ENCODE peak calls at places on chromosome 5, in five cellular contexts. Q is breast epithelium, I is A549, V is esophagus squamous epithelium, M is uterus. S is an unnamed sample.
A peak's percentile ranks its signal among the peaks of the same experiment; 100 is the strongest.

GRCh38 chr5:167759411-167759821 is 532.0 kb upstream of the WWC1 start:
- DNase-seq in M (no peak), V (no peak), Q (no peak), I (peak; percentile 9), S (peak; percentile 40)

GRCh38 chr5:127235136-127235535 is 55.5 kb upstream of the MEGF10 start:
- DNase-seq in I (no peak), Q (no peak), M (no peak), V (no peak), S (no peak)

GRCh38 chr5:130141689-130142320 is 237.5 kb downstream of the CHSY3 start:
- DNase-seq in V (no peak), Q (no peak), M (no peak), I (peak; percentile 24), S (peak; percentile 9)

GRCh38 chr5:106454651-106455415 is 1215.9 kb downstream of the EFNA5 start:
- DNase-seq in V (no peak), M (no peak), I (no peak), Q (no peak), S (peak; percentile 4)

GRCh38 chr5:167158588-167158987 is 1132.9 kb upstream of the WWC1 start:
- DNase-seq in I (no peak), V (no peak), M (no peak), Q (no peak), S (no peak)

GRCh38 chr5:179285236-179285635 is 60.0 kb downstream of the ADAMTS2 start:
- DNase-seq in V (no peak), I (no peak), Q (no peak), M (peak; percentile 76), S (no peak)

GRCh38 chr5:68037541-68037940 is 178.0 kb upstream of the PIK3R1 start:
- DNase-seq in I (no peak), M (no peak), V (no peak), Q (no peak), S (no peak)

GRCh38 chr5:146185161-146185560 is 2.7 kb upstream of the LARS1 start:
- DNase-seq in Q (no peak), I (no peak), V (no peak), M (no peak), S (no peak)

GRCh38 chr5:123157797-123158528 is 68.9 kb downstream of the PRDM6 start:
- DNase-seq in M (no peak), V (no peak), Q (no peak), I (no peak), S (no peak)

GRCh38 chr5:114419941-114420340 is 58.1 kb downstream of the KCNN2 start:
- DNase-seq in Q (no peak), V (no peak), I (no peak), M (no peak), S (no peak)

GRCh38 chr5:388266-389196 is 54.4 kb upstream of the EXOC3 start:
- DNase-seq in M (no peak), V (no peak), Q (no peak), I (no peak), S (no peak)

GRCh38 chr5:88269222-88269771 is 652 bp upstream of the TMEM161B start:
- DNase-seq in M (no peak), V (no peak), I (peak; percentile 3), Q (no peak), S (peak; percentile 2)

GRCh38 chr5:665541-665955 is 27.6 kb downstream of the TPPP start:
- DNase-seq in V (no peak), I (no peak), Q (peak; percentile 38), M (no peak), S (no peak)

GRCh38 chr5:94249430-94249829 is 369.0 kb downstream of the KIAA0825 start:
- DNase-seq in V (no peak), M (no peak), I (no peak), Q (no peak), S (no peak)

GRCh38 chr5:39716532-39716971 is 291.8 kb upstream of the DAB2 start:
- DNase-seq in V (no peak), I (peak; percentile 20), M (no peak), Q (peak; percentile 54), S (peak; percentile 26)

GRCh38 chr5:71874521-71874920 is 155.4 kb downstream of the CARTPT start:
- DNase-seq in I (no peak), M (no peak), Q (no peak), V (no peak), S (no peak)

DNA sequence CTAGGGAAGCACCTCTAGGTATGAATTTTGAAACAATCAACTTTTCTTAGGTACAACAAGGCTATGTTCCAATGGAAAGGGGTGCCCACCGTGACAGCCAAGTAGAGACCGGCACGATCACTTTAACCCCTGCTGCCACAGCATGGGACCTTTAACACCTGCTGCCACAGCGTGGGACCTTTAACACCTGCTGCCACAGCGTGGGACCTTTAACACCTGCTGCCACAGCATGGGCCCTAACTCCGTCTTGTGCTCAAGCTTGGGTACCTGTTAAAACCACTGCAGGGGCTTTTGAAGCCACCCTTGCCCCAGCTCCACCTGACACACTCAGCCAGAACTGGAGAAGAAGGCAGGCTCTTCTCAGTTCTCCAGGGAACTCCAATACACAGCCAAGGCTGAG is 18.2 kb upstream of the MXD3 start:
- DNase-seq in I (no peak), Q (no peak), V (no peak), M (no peak), S (no peak)
- TF ChIP-seq POLR2A in I (no peak), Q (no peak), V (no peak), M (no peak), S (no peak)

GRCh38 chr5:140694276-140694675 is 3.0 kb downstream of the HARS2 start:
- DNase-seq in I (no peak), M (no peak), V (no peak), Q (no peak), S (no peak)

GRCh38 chr5:140690376-140690932 is 716 bp downstream of the HARS1 start:
- DNase-seq in Q (no peak), M (no peak), V (no peak), I (no peak), S (no peak)

GRCh38 chr5:140696891-140697492 is 3.3 kb upstream of the ZMAT2 start:
- DNase-seq in V (no peak), I (no peak), M (no peak), Q (no peak), S (no peak)

GRCh38 chr5:140690941-140691924 is at the start of the genes HARS1 and HARS2:
- DNase-seq in Q (peak; percentile 88), I (peak; percentile 98), M (peak; percentile 84), V (peak; percentile 55), S (peak; percentile 71)
- TF ChIP-seq POLR2A in Q (peak; percentile 59), I (peak; percentile 93), M (peak; percentile 29), V (no peak), S (peak; percentile 89)

DNA sequence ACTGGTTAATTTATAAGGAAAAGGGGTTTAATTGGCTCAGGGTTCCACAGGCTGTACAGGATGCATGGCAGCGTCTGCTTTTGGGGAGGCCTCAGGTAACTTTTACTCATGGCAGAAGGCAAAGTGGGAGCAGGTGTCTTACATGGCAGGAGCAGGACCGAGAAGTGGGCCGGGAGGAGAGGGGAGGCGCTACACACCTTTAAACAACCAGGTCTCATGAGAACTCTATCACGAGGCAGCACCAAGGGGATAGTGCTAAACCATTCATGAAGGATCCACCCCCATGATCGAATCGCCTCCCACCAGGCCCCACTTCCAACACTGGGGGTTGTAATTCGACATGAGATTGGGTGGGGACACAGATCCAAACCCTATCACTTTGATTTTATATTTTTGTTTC is 21.7 kb downstream of the TMEM171 start:
- DNase-seq in M (no peak), I (no peak), Q (no peak), V (no peak), S (no peak)
- TF ChIP-seq POLR2A in M (no peak), I (no peak), Q (no peak), V (no peak), S (no peak)

GRCh38 chr5:36607114-36607561 is 732 bp downstream of the SLC1A3 start:
- DNase-seq in I (no peak), V (no peak), M (no peak), Q (no peak), S (no peak)

GRCh38 chr5:36605241-36605640 is 1.2 kb upstream of the SLC1A3 start:
- DNase-seq in Q (no peak), M (no peak), V (no peak), I (no peak), S (no peak)

GRCh38 chr5:36606052-36606436 is 362 bp upstream of the SLC1A3 start:
- DNase-seq in M (no peak), I (no peak), Q (no peak), V (no peak), S (no peak)

GRCh38 chr5:36607838-36608783 is 1.7 kb downstream of the SLC1A3 start:
- DNase-seq in V (no peak), Q (no peak), I (no peak), M (no peak), S (no peak)

GRCh38 chr5:36606437-36607113 is at the start of gene SLC1A3:
- DNase-seq in V (no peak), M (no peak), I (peak; percentile 10), Q (no peak), S (peak; percentile 15)
- TF ChIP-seq POLR2A in V (no peak), M (no peak), I (no peak), Q (peak; percentile 41), S (no peak)

GRCh38 chr5:32201140-32201539 is 27.0 kb upstream of the GOLPH3 start:
- DNase-seq in V (no peak), Q (no peak), M (no peak), I (no peak), S (no peak)
- TF ChIP-seq POLR2A in V (no peak), Q (no peak), M (no peak), I (no peak), S (no peak)

GRCh38 chr5:172325452-172325851 is 41.9 kb upstream of the UBTD2 start:
- DNase-seq in I (no peak), M (no peak), V (no peak), Q (no peak), S (no peak)

GRCh38 chr5:172315599-172316531 is 32.3 kb upstream of the UBTD2 start:
- DNase-seq in I (no peak), M (no peak), V (no peak), Q (no peak), S (no peak)

GRCh38 chr5:172319708-172320441 is 36.3 kb upstream of the UBTD2 start:
- DNase-seq in Q (no peak), M (no peak), V (no peak), I (no peak), S (no peak)

GRCh38 chr5:172322028-172322965 is 38.7 kb upstream of the UBTD2 start:
- DNase-seq in I (no peak), M (no peak), V (no peak), Q (no peak), S (no peak)

GRCh38 chr5:172321593-172321992 is 38.0 kb upstream of the UBTD2 start:
- DNase-seq in Q (no peak), I (no peak), M (no peak), V (no peak), S (no peak)
- TF ChIP-seq POLR2A in Q (no peak), I (no peak), M (no peak), V (no peak), S (no peak)

S was measured in H54.